ENCODE peak calls at places on chromosomes 5 and 9, in six cellular contexts. K is progenitor cell of endocrine pancreas; X is NAMALWA; Q is stimulated activated CD4-positive, alpha-beta T cell treated with anti-CD3 and anti-CD28 coated beads, TNF-alpha, amount 100 ng/mL, for 48 hours; I is mucosa of descending colon; J is brain microvascular endothelial cell. Z is an unnamed sample.
A peak's percentile ranks its signal among the peaks of the same experiment; 100 is the strongest.

GRCh38 chr5:150318613-150319483 is 16.1 kb upstream of the ARSI start:
- DNase-seq in Q (no peak), X (no peak), K (no peak), I (no peak), J (no peak), Z (no peak)

GRCh38 chr5:141680751-141681201 is 1.3 kb downstream of the ARAP3 start:
- DNase-seq in K (no peak), Q (no peak), X (no peak), J (peak; percentile 34), I (peak; percentile 66), Z (peak; percentile 30)

GRCh38 chr5:93461751-93462150 is 119.3 kb downstream of the NR2F1-AS1 start:
- DNase-seq in Q (no peak), J (no peak), X (no peak), I (no peak), K (no peak), Z (peak; percentile 68)

GRCh38 chr9:114174876-114175771 is 19.8 kb downstream of the COL27A1 start:
- DNase-seq in K (no peak), I (no peak), Q (no peak), J (no peak), X (no peak), Z (no peak)

GRCh38 chr9:3906437-3907213 is 380.8 kb upstream of the RFX3 start:
- DNase-seq in J (peak; percentile 92), K (no peak), Q (no peak), X (no peak), I (no peak), Z (peak; percentile 89)

GRCh38 chr9:36064448-36065037 is 27.8 kb downstream of the RECK start:
- DNase-seq in J (peak; percentile 33), I (no peak), Q (no peak), X (no peak), K (no peak), Z (peak; percentile 55)

GRCh38 chr9:115633099-115633498 is 515.1 kb upstream of the TNC start:
- DNase-seq in J (no peak), K (no peak), X (no peak), Q (no peak), I (no peak), Z (peak; percentile 86)

GRCh38 chr5:3058930-3059329 is 307.5 kb upstream of the IRX2 start:
- DNase-seq in J (no peak), X (no peak), K (no peak), I (no peak), Q (no peak), Z (no peak)

GRCh38 chr5:135371738-135372232 is 27.2 kb downstream of the MACROH2A1 start:
- DNase-seq in I (no peak), Q (no peak), K (no peak), X (no peak), J (no peak), Z (peak; percentile 38)

GRCh38 chr5:134127376-134127861 is 12.9 kb downstream of the TCF7 start:
- DNase-seq in J (peak; percentile 43), I (peak; percentile 49), K (no peak), X (no peak), Q (no peak), Z (peak; percentile 41)

GRCh38 chr9:14768561-14769234 is 46.2 kb upstream of the CER1 start:
- DNase-seq in I (no peak), X (peak; percentile 68), J (peak; percentile 58), Q (peak; percentile 0), K (peak; percentile 10), Z (peak; percentile 78)

GRCh38 chr9:3980771-3981170 is 319.1 kb downstream of the GLIS3 start:
- DNase-seq in X (no peak), Q (no peak), K (no peak), I (no peak), J (peak; percentile 16), Z (peak; percentile 59)

GRCh38 chr5:120538149-120538548 is 74.0 kb downstream of the PRR16 start:
- DNase-seq in K (no peak), J (peak; percentile 19), X (no peak), Q (no peak), I (no peak), Z (peak; percentile 54)

GRCh38 chr9:8338249-8338721 is 538.7 kb upstream of the DMAC1 start:
- DNase-seq in I (no peak), Q (no peak), K (no peak), J (no peak), X (no peak), Z (peak; percentile 96)

GRCh38 chr9:131121346-131121745 is 4.0 kb upstream of the NUP214 start:
- DNase-seq in I (no peak), K (no peak), X (no peak), J (no peak), Q (no peak), Z (no peak)

GRCh38 chr5:66818304-66818934 is 222.2 kb downstream of the MAST4 start:
- DNase-seq in K (no peak), J (no peak), I (no peak), X (no peak), Q (no peak), Z (no peak)

GRCh38 chr9:109010676-109011655 is 2.3 kb downstream of the CTNNAL1 start:
- DNase-seq in K (no peak), I (no peak), J (peak; percentile 81), Q (peak; percentile 65), X (peak; percentile 72), Z (peak; percentile 77)

GRCh38 chr9:126450537-126451205 is 124.0 kb downstream of the MVB12B start:
- DNase-seq in K (no peak), I (no peak), X (no peak), Q (no peak), J (no peak), Z (no peak)

GRCh38 chr5:98775962-98776687 is 2.7 kb downstream of the RGMB start:
- DNase-seq in Q (no peak), I (no peak), X (no peak), J (peak; percentile 85), K (no peak), Z (peak; percentile 61)

GRCh38 chr5:82100303-82101077 is 128.7 kb downstream of the ATG10 start:
- DNase-seq in J (no peak), I (no peak), Q (no peak), K (no peak), X (no peak), Z (no peak)